ENCODE peak calls at places on chromosomes 1 and 21, in six cellular contexts. One of them, this sample, is unnamed.
A peak's percentile ranks its signal among the peaks of the same experiment; 100 is the strongest.

GRCh38 chr1:156421062-156421938 is 52.3 kb downstream of the RHBG start:
- DNase-seq in Karpas-422: peak; percentile 91
- DNase-seq in NCI-H2081: peak; percentile 85
- DNase-seq in left colon: peak; percentile 71
- DNase-seq in activated naive CD4-positive, alpha-beta T cell treated with Interleukin-2 at 50 U/mL for 16 hours: peak; percentile 74
- DNase-seq in A673: peak; percentile 86
- DNase-seq in this sample: no peak

GRCh38 chr1:230157409-230158390 is 90.7 kb downstream of the GALNT2 start:
- DNase-seq in Karpas-422: no peak
- DNase-seq in NCI-H2081: peak; percentile 7
- DNase-seq in left colon: no peak
- DNase-seq in activated naive CD4-positive, alpha-beta T cell treated with Interleukin-2 at 50 U/mL for 16 hours: no peak
- DNase-seq in A673: no peak
- DNase-seq in this sample: no peak

GRCh38 chr1:160219062-160219929 is 14.1 kb downstream of the PEA15 start:
- DNase-seq in Karpas-422: peak; percentile 58
- DNase-seq in NCI-H2081: no peak
- DNase-seq in left colon: peak; percentile 49
- DNase-seq in activated naive CD4-positive, alpha-beta T cell treated with Interleukin-2 at 50 U/mL for 16 hours: no peak
- DNase-seq in A673: peak; percentile 40
- DNase-seq in this sample: no peak

GRCh38 chr1:207902566-207902965 is 8.4 kb downstream of the CD34 start:
- DNase-seq in Karpas-422: no peak
- DNase-seq in NCI-H2081: no peak
- DNase-seq in left colon: no peak
- DNase-seq in activated naive CD4-positive, alpha-beta T cell treated with Interleukin-2 at 50 U/mL for 16 hours: no peak
- DNase-seq in A673: no peak
- DNase-seq in this sample: no peak

GRCh38 chr1:243921113-243921512 is 71.1 kb upstream of the AKT3 start:
- DNase-seq in Karpas-422: no peak
- DNase-seq in NCI-H2081: no peak
- DNase-seq in left colon: no peak
- DNase-seq in activated naive CD4-positive, alpha-beta T cell treated with Interleukin-2 at 50 U/mL for 16 hours: no peak
- DNase-seq in A673: no peak
- DNase-seq in this sample: no peak

GRCh38 chr1:78333426-78334012 is 157.3 kb upstream of the PTGFR start:
- DNase-seq in Karpas-422: peak; percentile 71
- DNase-seq in NCI-H2081: peak; percentile 0
- DNase-seq in left colon: no peak
- DNase-seq in activated naive CD4-positive, alpha-beta T cell treated with Interleukin-2 at 50 U/mL for 16 hours: no peak
- DNase-seq in A673: peak; percentile 61
- DNase-seq in this sample: no peak

GRCh38 chr1:184866991-184867788 is 107.1 kb downstream of the NIBAN1 start:
- DNase-seq in Karpas-422: no peak
- DNase-seq in NCI-H2081: no peak
- DNase-seq in left colon: no peak
- DNase-seq in activated naive CD4-positive, alpha-beta T cell treated with Interleukin-2 at 50 U/mL for 16 hours: peak; percentile 65
- DNase-seq in A673: peak; percentile 15
- DNase-seq in this sample: peak; percentile 57

GRCh38 chr21:39052718-39053117 is 130.5 kb downstream of the PSMG1 start:
- DNase-seq in Karpas-422: peak; percentile 6
- DNase-seq in NCI-H2081: no peak
- DNase-seq in left colon: no peak
- DNase-seq in activated naive CD4-positive, alpha-beta T cell treated with Interleukin-2 at 50 U/mL for 16 hours: no peak
- DNase-seq in A673: no peak
- DNase-seq in this sample: no peak

GRCh38 chr1:230909974-230910754 is 41.8 kb upstream of the C1orf198 start:
- DNase-seq in Karpas-422: no peak
- DNase-seq in NCI-H2081: no peak
- DNase-seq in left colon: peak; percentile 34
- DNase-seq in activated naive CD4-positive, alpha-beta T cell treated with Interleukin-2 at 50 U/mL for 16 hours: no peak
- DNase-seq in A673: no peak
- DNase-seq in this sample: no peak

GRCh38 chr1:243343970-243344749 is 88.3 kb downstream of the SDCCAG8 start:
- DNase-seq in Karpas-422: peak; percentile 83
- DNase-seq in NCI-H2081: peak; percentile 84
- DNase-seq in left colon: no peak
- DNase-seq in activated naive CD4-positive, alpha-beta T cell treated with Interleukin-2 at 50 U/mL for 16 hours: no peak
- DNase-seq in A673: peak; percentile 42
- DNase-seq in this sample: no peak

GRCh38 chr1:43304287-43304615 is 3.5 kb downstream of the TIE1 start:
- DNase-seq in Karpas-422: no peak
- DNase-seq in NCI-H2081: no peak
- DNase-seq in left colon: no peak
- DNase-seq in activated naive CD4-positive, alpha-beta T cell treated with Interleukin-2 at 50 U/mL for 16 hours: no peak
- DNase-seq in A673: no peak
- DNase-seq in this sample: no peak

GRCh38 chr1:4612991-4613390 is 41.4 kb upstream of the AJAP1 start:
- DNase-seq in Karpas-422: no peak
- DNase-seq in NCI-H2081: no peak
- DNase-seq in left colon: no peak
- DNase-seq in activated naive CD4-positive, alpha-beta T cell treated with Interleukin-2 at 50 U/mL for 16 hours: no peak
- DNase-seq in A673: no peak
- DNase-seq in this sample: no peak

GRCh38 chr1:202235856-202236837 is 42.5 kb downstream of the LGR6 start:
- DNase-seq in Karpas-422: peak; percentile 85
- DNase-seq in NCI-H2081: peak; percentile 68
- DNase-seq in left colon: peak; percentile 53
- DNase-seq in activated naive CD4-positive, alpha-beta T cell treated with Interleukin-2 at 50 U/mL for 16 hours: peak; percentile 72
- DNase-seq in A673: peak; percentile 90
- DNase-seq in this sample: no peak

GRCh38 chr1:30388386-30388785 is 335.0 kb downstream of the MATN1 start:
- DNase-seq in Karpas-422: no peak
- DNase-seq in NCI-H2081: no peak
- DNase-seq in left colon: no peak
- DNase-seq in activated naive CD4-positive, alpha-beta T cell treated with Interleukin-2 at 50 U/mL for 16 hours: no peak
- DNase-seq in A673: no peak
- DNase-seq in this sample: no peak

GRCh38 chr21:43317959-43318358 is 109.0 kb downstream of the SIK1 start:
- DNase-seq in Karpas-422: no peak
- DNase-seq in NCI-H2081: no peak
- DNase-seq in left colon: no peak
- DNase-seq in activated naive CD4-positive, alpha-beta T cell treated with Interleukin-2 at 50 U/mL for 16 hours: no peak
- DNase-seq in A673: no peak
- DNase-seq in this sample: no peak

GRCh38 chr1:196317535-196318522 is 290.4 kb downstream of the KCNT2 start:
- DNase-seq in Karpas-422: peak; percentile 62
- DNase-seq in NCI-H2081: peak; percentile 52
- DNase-seq in left colon: no peak
- DNase-seq in activated naive CD4-positive, alpha-beta T cell treated with Interleukin-2 at 50 U/mL for 16 hours: no peak
- DNase-seq in A673: peak; percentile 46
- DNase-seq in this sample: peak; percentile 39

GRCh38 chr21:37994211-37994610 is 78.0 kb upstream of the KCNJ6 start:
- DNase-seq in Karpas-422: no peak
- DNase-seq in NCI-H2081: no peak
- DNase-seq in left colon: no peak
- DNase-seq in activated naive CD4-positive, alpha-beta T cell treated with Interleukin-2 at 50 U/mL for 16 hours: no peak
- DNase-seq in A673: no peak
- DNase-seq in this sample: no peak

GRCh38 chr1:244322791-244323521 is 128.8 kb downstream of the ADSS2 start:
- DNase-seq in Karpas-422: no peak
- DNase-seq in NCI-H2081: no peak
- DNase-seq in left colon: no peak
- DNase-seq in activated naive CD4-positive, alpha-beta T cell treated with Interleukin-2 at 50 U/mL for 16 hours: peak; percentile 29
- DNase-seq in A673: peak; percentile 72
- DNase-seq in this sample: no peak

GRCh38 chr1:153626929-153627796 is at the start of gene S100A13:
- DNase-seq in Karpas-422: peak; percentile 97
- DNase-seq in NCI-H2081: no peak
- DNase-seq in left colon: peak; percentile 85
- DNase-seq in activated naive CD4-positive, alpha-beta T cell treated with Interleukin-2 at 50 U/mL for 16 hours: no peak
- DNase-seq in A673: peak; percentile 81
- DNase-seq in this sample: no peak

GRCh38 chr1:226569879-226570547 is 21.4 kb downstream of the STUM start:
- DNase-seq in Karpas-422: peak; percentile 88
- DNase-seq in NCI-H2081: no peak
- DNase-seq in left colon: no peak
- DNase-seq in activated naive CD4-positive, alpha-beta T cell treated with Interleukin-2 at 50 U/mL for 16 hours: peak; percentile 15
- DNase-seq in A673: peak; percentile 59
- DNase-seq in this sample: no peak

GRCh38 chr1:3772027-3772714 is 378 bp upstream of the SMIM1 start:
- DNase-seq in Karpas-422: peak; percentile 94
- DNase-seq in NCI-H2081: peak; percentile 84
- DNase-seq in left colon: peak; percentile 95
- DNase-seq in activated naive CD4-positive, alpha-beta T cell treated with Interleukin-2 at 50 U/mL for 16 hours: peak; percentile 87
- DNase-seq in A673: peak; percentile 86
- DNase-seq in this sample: peak; percentile 18

GRCh38 chr1:31214316-31215082 is 25.2 kb downstream of the NKAIN1 start:
- DNase-seq in Karpas-422: no peak
- DNase-seq in NCI-H2081: no peak
- DNase-seq in left colon: no peak
- DNase-seq in activated naive CD4-positive, alpha-beta T cell treated with Interleukin-2 at 50 U/mL for 16 hours: no peak
- DNase-seq in A673: no peak
- DNase-seq in this sample: no peak

GRCh38 chr21:42315296-42315891 is at the start of gene TFF3:
- DNase-seq in Karpas-422: no peak
- DNase-seq in NCI-H2081: peak; percentile 91
- DNase-seq in left colon: peak; percentile 81
- DNase-seq in activated naive CD4-positive, alpha-beta T cell treated with Interleukin-2 at 50 U/mL for 16 hours: no peak
- DNase-seq in A673: no peak
- DNase-seq in this sample: no peak

GRCh38 chr1:193275773-193276172 is 89.4 kb upstream of the B3GALT2 start:
- DNase-seq in Karpas-422: peak; percentile 45
- DNase-seq in NCI-H2081: no peak
- DNase-seq in left colon: no peak
- DNase-seq in activated naive CD4-positive, alpha-beta T cell treated with Interleukin-2 at 50 U/mL for 16 hours: no peak
- DNase-seq in A673: peak; percentile 42
- DNase-seq in this sample: no peak

GRCh38 chr1:6294868-6295556 is 34.1 kb upstream of the GPR153 start:
- DNase-seq in Karpas-422: no peak
- DNase-seq in NCI-H2081: no peak
- DNase-seq in left colon: no peak
- DNase-seq in activated naive CD4-positive, alpha-beta T cell treated with Interleukin-2 at 50 U/mL for 16 hours: no peak
- DNase-seq in A673: no peak
- DNase-seq in this sample: no peak

GRCh38 chr1:156241311-156241811 is 623 bp upstream of the BGLAP start:
- DNase-seq in Karpas-422: peak; percentile 67
- DNase-seq in NCI-H2081: no peak
- DNase-seq in left colon: no peak
- DNase-seq in activated naive CD4-positive, alpha-beta T cell treated with Interleukin-2 at 50 U/mL for 16 hours: no peak
- DNase-seq in A673: no peak
- DNase-seq in this sample: no peak

GRCh38 chr1:101025283-101025679 is 303 bp downstream of the DPH5 start:
- DNase-seq in Karpas-422: peak; percentile 69
- DNase-seq in NCI-H2081: no peak
- DNase-seq in left colon: no peak
- DNase-seq in activated naive CD4-positive, alpha-beta T cell treated with Interleukin-2 at 50 U/mL for 16 hours: peak; percentile 17
- DNase-seq in A673: no peak
- DNase-seq in this sample: no peak

GRCh38 chr1:228367798-228368791 is 38.5 kb downstream of the TRIM11 start:
- DNase-seq in Karpas-422: peak; percentile 59
- DNase-seq in NCI-H2081: no peak
- DNase-seq in left colon: no peak
- DNase-seq in activated naive CD4-positive, alpha-beta T cell treated with Interleukin-2 at 50 U/mL for 16 hours: no peak
- DNase-seq in A673: no peak
- DNase-seq in this sample: no peak

GRCh38 chr1:247299723-247300381 is 31.8 kb downstream of the ZNF496 start:
- DNase-seq in Karpas-422: no peak
- DNase-seq in NCI-H2081: no peak
- DNase-seq in left colon: no peak
- DNase-seq in activated naive CD4-positive, alpha-beta T cell treated with Interleukin-2 at 50 U/mL for 16 hours: no peak
- DNase-seq in A673: no peak
- DNase-seq in this sample: no peak

GRCh38 chr1:55244476-55245109 is 29.4 kb upstream of the USP24 start:
- DNase-seq in Karpas-422: no peak
- DNase-seq in NCI-H2081: no peak
- DNase-seq in left colon: no peak
- DNase-seq in activated naive CD4-positive, alpha-beta T cell treated with Interleukin-2 at 50 U/mL for 16 hours: no peak
- DNase-seq in A673: no peak
- DNase-seq in this sample: no peak

GRCh38 chr1:3222042-3222692 is 153.2 kb downstream of the PRDM16 start:
- DNase-seq in Karpas-422: no peak
- DNase-seq in NCI-H2081: no peak
- DNase-seq in left colon: peak; percentile 78
- DNase-seq in activated naive CD4-positive, alpha-beta T cell treated with Interleukin-2 at 50 U/mL for 16 hours: no peak
- DNase-seq in A673: no peak
- DNase-seq in this sample: no peak

GRCh38 chr1:241895013-241895412 is 47.0 kb downstream of the EXO1 start:
- DNase-seq in Karpas-422: no peak
- DNase-seq in NCI-H2081: no peak
- DNase-seq in left colon: no peak
- DNase-seq in activated naive CD4-positive, alpha-beta T cell treated with Interleukin-2 at 50 U/mL for 16 hours: no peak
- DNase-seq in A673: no peak
- DNase-seq in this sample: no peak

GRCh38 chr21:46005081-46005480 is 23.5 kb downstream of the COL6A1 start:
- DNase-seq in Karpas-422: no peak
- DNase-seq in NCI-H2081: no peak
- DNase-seq in left colon: no peak
- DNase-seq in activated naive CD4-positive, alpha-beta T cell treated with Interleukin-2 at 50 U/mL for 16 hours: no peak
- DNase-seq in A673: no peak
- DNase-seq in this sample: no peak

GRCh38 chr1:53656062-53656915 is 82.7 kb downstream of the GLIS1 start:
- DNase-seq in Karpas-422: no peak
- DNase-seq in NCI-H2081: no peak
- DNase-seq in left colon: no peak
- DNase-seq in activated naive CD4-positive, alpha-beta T cell treated with Interleukin-2 at 50 U/mL for 16 hours: no peak
- DNase-seq in A673: peak; percentile 43
- DNase-seq in this sample: peak; percentile 76

GRCh38 chr1:224615861-224616760 is at the start of gene CNIH3:
- DNase-seq in Karpas-422: no peak
- DNase-seq in NCI-H2081: peak; percentile 30
- DNase-seq in left colon: no peak
- DNase-seq in activated naive CD4-positive, alpha-beta T cell treated with Interleukin-2 at 50 U/mL for 16 hours: peak; percentile 36
- DNase-seq in A673: peak; percentile 71
- DNase-seq in this sample: no peak

GRCh38 chr1:151540982-151541377 is 871 bp downstream of the TUFT1 start:
- DNase-seq in Karpas-422: no peak
- DNase-seq in NCI-H2081: no peak
- DNase-seq in left colon: no peak
- DNase-seq in activated naive CD4-positive, alpha-beta T cell treated with Interleukin-2 at 50 U/mL for 16 hours: no peak
- DNase-seq in A673: no peak
- DNase-seq in this sample: no peak

GRCh38 chr1:218671573-218671972 is 326.4 kb downstream of the TGFB2 start:
- DNase-seq in Karpas-422: no peak
- DNase-seq in NCI-H2081: peak; percentile 6
- DNase-seq in left colon: no peak
- DNase-seq in activated naive CD4-positive, alpha-beta T cell treated with Interleukin-2 at 50 U/mL for 16 hours: no peak
- DNase-seq in A673: no peak
- DNase-seq in this sample: no peak

GRCh38 chr1:91201699-91202098 is 179.9 kb upstream of the ZNF644 start:
- DNase-seq in Karpas-422: no peak
- DNase-seq in NCI-H2081: no peak
- DNase-seq in left colon: no peak
- DNase-seq in activated naive CD4-positive, alpha-beta T cell treated with Interleukin-2 at 50 U/mL for 16 hours: no peak
- DNase-seq in A673: no peak
- DNase-seq in this sample: no peak

GRCh38 chr1:155026154-155026553 is 7.4 kb downstream of the DCST2 start:
- DNase-seq in Karpas-422: no peak
- DNase-seq in NCI-H2081: no peak
- DNase-seq in left colon: no peak
- DNase-seq in activated naive CD4-positive, alpha-beta T cell treated with Interleukin-2 at 50 U/mL for 16 hours: no peak
- DNase-seq in A673: no peak
- DNase-seq in this sample: no peak